ENCODE peak calls at places on chromosomes 4 and X, in four cellular contexts. L is left kidney; Y is activated T-helper 1 cell treated with anti-CD3 and anti-CD28 coated beads, Interleukin-2, amount 50 U/mL, for 16 hours; R is activated T-cell treated with anti-CD3 and anti-CD28 coated beads, Interleukin-2, amount 50 U/mL, for 72 hours. Q is an unnamed sample.

GRCh38 chr4:72919937-72920336 is 149.6 kb downstream of the COX18 start:
- DNase-seq in Y (no peak), R (no peak), L (no peak), Q (no peak)

GRCh38 chr4:91754716-91755115 is 549.0 kb upstream of the GRID2 start:
- DNase-seq in L (no peak), Y (no peak), R (no peak), Q (no peak)

GRCh38 chr4:55180980-55181379 is 55.6 kb upstream of the KDR start:
- DNase-seq in Y (no peak), R (no peak), L (no peak), Q (no peak)

GRCh38 chrX:53798281-53798680 is 111.8 kb upstream of the HUWE1 start:
- DNase-seq in R (no peak), Y (no peak), L (no peak), Q (no peak)

GRCh38 chr4:138003248-138003647 is 238.9 kb downstream of the SLC7A11 start:
- DNase-seq in L (no peak), R (no peak), Y (no peak), Q (no peak)

GRCh38 chr4:113502476-113502875 is 259.1 kb downstream of the CAMK2D start:
- DNase-seq in R (no peak), Y (no peak), L (no peak), Q (no peak)

GRCh38 chr4:67558493-67558892 is at the start of gene STAP1:
- DNase-seq in R (no peak), L (no peak), Y (no peak), Q (no peak)

GRCh38 chr4:183407635-183408463 is 36.6 kb upstream of the CDKN2AIP start:
- DNase-seq in Y (no peak), L (peak), R (no peak), Q (no peak)

GRCh38 chr4:180059216-180059881 is 2183.9 kb upstream of the TENM3 start:
- DNase-seq in R (no peak), L (peak), Y (no peak), Q (peak)

GRCh38 chr4:7137346-7138200 is 54.8 kb upstream of the SORCS2 start:
- DNase-seq in Y (no peak), R (no peak), L (no peak), Q (no peak)

GRCh38 chr4:6391852-6392188 is 80.6 kb downstream of the PPP2R2C start:
- DNase-seq in L (no peak), Y (no peak), R (no peak), Q (peak)

GRCh38 chr4:38072578-38072977 is 112.4 kb downstream of the PTTG2 start:
- DNase-seq in L (no peak), R (no peak), Y (no peak), Q (no peak)

GRCh38 chr4:122434285-122434684 is 22.2 kb downstream of the IL2 start:
- DNase-seq in Y (no peak), R (no peak), L (no peak), Q (no peak)